ENCODE peak calls at places on chromosomes 12 and 14, in eight cellular contexts. G is spleen, Q is sigmoid colon, M is A549, H is IMR-90, P is HCT116, E is transverse colon, T is HepG2. W is an unnamed sample.

GRCh38 chr14:99593971-99594841 is 9.8 kb downstream of the CCDC85C start:
- DNase-seq in P (no peak), T (no peak), M (no peak), H (no peak), G (no peak), E (no peak), Q (no peak), W (no peak)

GRCh38 chr12:104490221-104490620 is 33.5 kb downstream of the CHST11 start:
- DNase-seq in T (no peak), H (no peak), M (no peak), P (no peak), G (no peak), Q (no peak), E (no peak), W (no peak)

GRCh38 chr12:110694330-110694891 is 5.5 kb upstream of the HVCN1 start:
- DNase-seq in T (no peak), E (peak; percentile 39), P (no peak), G (peak; percentile 83), M (no peak), H (no peak), Q (peak; percentile 70), W (no peak)

GRCh38 chr12:402127-402456 is 648 bp downstream of the CCDC77 start:
- DNase-seq in H (peak; percentile 41), Q (no peak), E (no peak), G (no peak), M (peak; percentile 48), T (peak; percentile 42), P (no peak), W (no peak)

GRCh38 chr12:92078167-92079053 is 67.2 kb downstream of the BTG1 start:
- DNase-seq in P (peak; percentile 12), G (no peak), T (no peak), M (peak; percentile 96), E (peak; percentile 18), H (peak; percentile 96), Q (peak; percentile 69), W (no peak)

GRCh38 chr12:130438711-130439110 is 101.0 kb downstream of the PIWIL1 start:
- DNase-seq in Q (peak; percentile 36), T (no peak), E (no peak), H (no peak), M (no peak), P (no peak), G (peak; percentile 62), W (no peak)

GRCh38 chr14:69328317-69328716 is 68.4 kb downstream of the GALNT16 start:
- DNase-seq in M (no peak), P (no peak), T (no peak), Q (peak; percentile 53), H (no peak), E (no peak), G (peak; percentile 54), W (no peak)

GRCh38 chr14:102544745-102545460 is 35.3 kb upstream of the ANKRD9 start:
- DNase-seq in M (no peak), H (no peak), Q (no peak), T (peak; percentile 82), G (no peak), E (peak; percentile 78), P (no peak), W (no peak)

GRCh38 chr14:75675265-75675960 is 14.4 kb downstream of the TTLL5 start:
- DNase-seq in T (no peak), G (no peak), E (no peak), H (no peak), P (no peak), Q (no peak), M (no peak), W (no peak)

GRCh38 chr12:115208098-115208497 is 524.1 kb upstream of the TBX3 start:
- DNase-seq in T (no peak), Q (no peak), G (no peak), P (no peak), M (no peak), H (no peak), E (no peak), W (no peak)

GRCh38 chr14:101622251-101623076 is 61.2 kb downstream of the DIO3 start:
- DNase-seq in G (peak; percentile 73), M (no peak), E (no peak), P (no peak), T (no peak), Q (no peak), H (no peak), W (no peak)

GRCh38 chr14:64363265-64363840 is 24.8 kb upstream of the MTHFD1 start:
- DNase-seq in T (no peak), G (no peak), M (no peak), H (peak; percentile 83), Q (no peak), P (no peak), E (no peak), W (no peak)

GRCh38 chr12:77591959-77592358 is 238.7 kb upstream of the NAV3 start:
- DNase-seq in Q (no peak), H (no peak), E (no peak), M (no peak), G (no peak), P (no peak), T (no peak), W (no peak)

GRCh38 chr12:75816892-75817291 is 214.7 kb downstream of the PHLDA1 start:
- DNase-seq in E (no peak), T (no peak), H (peak; percentile 79), P (peak; percentile 58), G (no peak), Q (no peak), M (peak; percentile 74), W (no peak)

GRCh38 chr12:96617178-96617577 is 127.8 kb downstream of the CFAP54 start:
- DNase-seq in H (no peak), T (no peak), G (no peak), M (peak; percentile 10), Q (no peak), E (no peak), P (no peak), W (no peak)

GRCh38 chr12:10957741-10958140 is 18.7 kb upstream of the TAS2R14 start:
- DNase-seq in T (no peak), G (no peak), M (no peak), H (no peak), E (no peak), P (no peak), Q (no peak), W (no peak)

GRCh38 chr12:10956085-10956484 is 17.0 kb upstream of the TAS2R14 start:
- DNase-seq in P (no peak), T (no peak), Q (no peak), M (no peak), E (no peak), G (no peak), H (no peak), W (no peak)

GRCh38 chr12:10952645-10953044 is 13.6 kb upstream of the TAS2R14 start:
- DNase-seq in Q (no peak), H (no peak), E (no peak), T (no peak), P (no peak), M (no peak), G (no peak), W (no peak)
- H3K4me3 ChIP-seq in Q (no peak overlapping the region), H (no peak overlapping the region), E (no peak overlapping the region), T (no peak overlapping the region), P (no peak overlapping the region), M (no peak overlapping the region), G (no peak overlapping the region), W (no peak overlapping the region)

GRCh38 chr14:72894323-72894622 is 372 bp upstream of the DPF3 start:
- DNase-seq in H (no peak), E (no peak), P (no peak), Q (no peak), T (no peak), G (no peak), M (no peak), W (no peak)
- TF ChIP-seq POLR2A in H (no peak), E (no peak), P (no peak), Q (no peak), T (no peak), G (no peak), M (no peak), W (no peak)

DNA sequence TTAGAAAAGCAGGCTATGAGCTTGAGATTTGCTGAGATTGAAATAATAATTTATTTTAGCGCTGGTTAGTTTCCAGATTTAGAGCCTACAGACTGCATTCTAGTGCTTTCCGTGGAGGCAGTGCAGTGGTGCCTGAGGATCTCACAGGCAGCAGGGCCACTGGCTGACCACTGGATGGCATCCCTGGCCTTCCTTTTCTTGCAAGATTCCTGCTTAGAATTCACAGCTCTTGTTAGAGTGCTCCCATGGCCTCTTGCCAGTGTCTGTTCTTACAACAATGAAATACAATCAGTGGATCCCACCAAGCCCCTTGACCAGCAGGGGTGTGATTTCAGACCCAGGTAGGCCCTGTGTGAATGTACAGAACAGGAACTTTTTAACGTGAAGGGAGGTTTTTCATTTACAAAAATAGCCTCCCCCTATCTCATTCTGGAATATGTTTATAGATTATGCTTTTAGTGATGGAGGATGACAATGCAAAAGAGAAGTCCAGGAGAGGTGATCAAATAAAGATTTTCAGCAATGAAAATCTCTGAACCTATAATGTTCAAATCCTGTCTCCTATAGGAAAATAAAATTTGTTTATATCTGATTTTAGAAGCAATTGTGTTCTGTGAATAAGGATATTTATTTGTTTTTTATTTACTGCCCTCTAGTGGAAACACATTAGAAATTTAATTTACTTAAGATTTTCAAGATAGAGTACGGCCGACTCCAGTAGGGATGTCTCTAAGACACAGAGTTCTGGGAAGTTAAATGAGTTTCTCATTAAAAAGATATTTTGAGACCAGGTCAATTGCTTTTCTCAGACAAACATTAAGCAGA is 362.2 kb upstream of the STXBP6 start:
- DNase-seq in Q (peak; percentile 69), G (no peak), E (no peak), M (peak; percentile 5), T (no peak), H (no peak), P (no peak), W (no peak)
- TF ChIP-seq CTCF in Q (no peak), G (no peak), E (peak; percentile 18), M (peak; percentile 31), T (peak; percentile 61), H (peak; percentile 18), P (peak; percentile 42), W (no peak)

GRCh38 chr12:46590991-46591703 is 218.6 kb upstream of the SLC38A2 start:
- DNase-seq in H (no peak), Q (no peak), T (no peak), M (no peak), G (no peak), P (no peak), E (no peak), W (no peak)

GRCh38 chr12:46580445-46580844 is 207.9 kb upstream of the SLC38A2 start:
- DNase-seq in E (no peak), H (no peak), T (no peak), G (no peak), M (no peak), Q (no peak), P (no peak), W (no peak)

GRCh38 chr12:46585854-46586621 is 213.5 kb upstream of the SLC38A2 start:
- DNase-seq in E (peak; percentile 62), H (peak; percentile 92), M (peak; percentile 50), Q (no peak), P (peak; percentile 16), T (peak; percentile 93), G (no peak), W (no peak)
- H3K4me3 ChIP-seq in E (no peak overlapping the region), H (no peak overlapping the region), M (no peak overlapping the region), Q (no peak overlapping the region), P (no peak overlapping the region), T (no peak overlapping the region), G (no peak overlapping the region), W (no peak overlapping the region)

W was measured in esophagus squamous epithelium.